ENCODE peak calls at places on chromosomes 12 and 14, in four cellular contexts. T, X, J and A are unnamed samples.

GRCh38 chr14:24310666-24311604 is at the start of gene LTB4R:
- DNase-seq in T (no peak), X (no peak), J (peak; percentile 96), A (peak; percentile 71)

GRCh38 chr12:42609605-42610004 is 20.1 kb upstream of the PRICKLE1 start:
- DNase-seq in T (no peak), X (no peak), J (no peak), A (no peak)

GRCh38 chr12:70829070-70829469 is 91.5 kb downstream of the PTPRR start:
- DNase-seq in T (no peak), X (no peak), J (no peak), A (no peak)

GRCh38 chr14:30770376-30770775 is 104.0 kb upstream of the COCH start:
- DNase-seq in T (no peak), X (no peak), J (no peak), A (no peak)

GRCh38 chr12:117857632-117858274 is 111.0 kb downstream of the KSR2 start:
- DNase-seq in T (no peak), X (peak; percentile 53), J (no peak), A (peak; percentile 47)

GRCh38 chr12:122894173-122895121 is 1.5 kb downstream of the VPS37B start:
- DNase-seq in T (no peak), X (no peak), J (no peak), A (no peak)

GRCh38 chr12:77231548-77231947 is 166.2 kb upstream of the E2F7 start:
- DNase-seq in T (peak; percentile 74), X (no peak), J (no peak), A (peak; percentile 93)

GRCh38 chr12:70619471-70620152 is 17.6 kb downstream of the PTPRB start:
- DNase-seq in T (peak; percentile 35), X (no peak), J (no peak), A (peak; percentile 7)

GRCh38 chr14:89615421-89615820 is 198.4 kb upstream of the FOXN3 start:
- DNase-seq in T (no peak), X (no peak), J (no peak), A (no peak)

GRCh38 chr12:68803948-68804653 is 3.9 kb upstream of the MDM2 start:
- DNase-seq in T (no peak), X (no peak), J (no peak), A (no peak)

GRCh38 chr14:68466491-68466977 is 326.3 kb downstream of the ZFP36L1 start:
- DNase-seq in T (peak; percentile 72), X (no peak), J (no peak), A (peak; percentile 97)

GRCh38 chr12:114269153-114269552 is 136.8 kb downstream of the TBX5 start:
- DNase-seq in T (no peak), X (no peak), J (no peak), A (no peak)

GRCh38 chr12:108484431-108484830 is 30.6 kb upstream of the FICD start:
- DNase-seq in T (no peak), X (no peak), J (no peak), A (no peak)

GRCh38 chr14:90105756-90106155 is 44.0 kb downstream of the KCNK13 start:
- DNase-seq in T (no peak), X (no peak), J (no peak), A (no peak)

GRCh38 chr12:89873745-89874144 is 165.1 kb upstream of the ATP2B1 start:
- DNase-seq in T (no peak), X (no peak), J (no peak), A (peak; percentile 20)

GRCh38 chr12:119842380-119842779 is 34.7 kb downstream of the CIT start:
- DNase-seq in T (no peak), X (no peak), J (no peak), A (no peak)

GRCh38 chr14:55927059-55927458 is 191.2 kb upstream of the PELI2 start:
- DNase-seq in T (no peak), X (peak; percentile 69), J (no peak), A (no peak)

GRCh38 chr12:28974890-28975289 is 174.2 kb upstream of the FAR2 start:
- DNase-seq in T (no peak), X (no peak), J (no peak), A (no peak)

GRCh38 chr12:25155031-25155576 is 39.9 kb downstream of the DNAI7 start:
- DNase-seq in T (no peak), X (no peak), J (no peak), A (peak; percentile 30)

GRCh38 chr14:99239661-99240092 is 32.3 kb downstream of the BCL11B start:
- DNase-seq in T (no peak), X (no peak), J (no peak), A (no peak)

GRCh38 chr12:5318874-5319273 is 113.0 kb upstream of the NTF3 start:
- DNase-seq in T (peak; percentile 71), X (no peak), J (no peak), A (peak; percentile 76)

GRCh38 chr14:94769413-94770250 is at the start of gene GSC:
- DNase-seq in T (no peak), X (peak; percentile 44), J (peak; percentile 62), A (peak; percentile 63)

GRCh38 chr12:464484-465267 is 4.9 kb downstream of the B4GALNT3 start:
- DNase-seq in T (no peak), X (no peak), J (no peak), A (no peak)

GRCh38 chr12:5227722-5228274 is 184.1 kb downstream of the KCNA5 start:
- DNase-seq in T (no peak), X (no peak), J (no peak), A (no peak)

GRCh38 chr12:6769003-6769389 is 2.8 kb downstream of the PTMS start:
- DNase-seq in T (no peak), X (peak; percentile 63), J (no peak), A (peak; percentile 47)

GRCh38 chr12:122749569-122750332 is 2.9 kb upstream of the DENR start:
- DNase-seq in T (no peak), X (no peak), J (no peak), A (no peak)

GRCh38 chr14:83969998-83970397 is 1559.9 kb upstream of the FLRT2 start:
- DNase-seq in T (no peak), X (no peak), J (no peak), A (no peak)

GRCh38 chr12:118972982-118973381 is 8.4 kb upstream of the SRRM4 start:
- DNase-seq in T (no peak), X (no peak), J (no peak), A (no peak)

GRCh38 chr12:132341318-132342050 is 12.1 kb upstream of the GALNT9 start:
- DNase-seq in T (no peak), X (no peak), J (no peak), A (no peak)

GRCh38 chr12:79020106-79020505 is 155.5 kb downstream of the SYT1 start:
- DNase-seq in T (no peak), X (no peak), J (no peak), A (no peak)

GRCh38 chr12:87150969-87151662 is 878.1 kb downstream of the C12orf50 start:
- DNase-seq in T (no peak), X (no peak), J (peak; percentile 13), A (no peak)

GRCh38 chr12:108312885-108313203 is 26.3 kb downstream of the CMKLR1 start:
- DNase-seq in T (no peak), X (no peak), J (no peak), A (peak; percentile 39)

GRCh38 chr12:75721790-75722189 is 210.4 kb upstream of the KRR1 start:
- DNase-seq in T (no peak), X (no peak), J (no peak), A (no peak)

GRCh38 chr14:102140750-102141145 is 1.1 kb downstream of the WDR20 start:
- DNase-seq in T (no peak), X (no peak), J (no peak), A (peak; percentile 6)

GRCh38 chr12:47164730-47165439 is 85.1 kb upstream of the AMIGO2 start:
- DNase-seq in T (peak; percentile 74), X (no peak), J (no peak), A (peak; percentile 96)

GRCh38 chr14:38079268-38079667 is 128.4 kb upstream of the SSTR1 start:
- DNase-seq in T (peak; percentile 50), X (no peak), J (no peak), A (peak; percentile 64)

GRCh38 chr14:76050797-76051392 is 65.3 kb downstream of the IFT43 start:
- DNase-seq in T (peak; percentile 38), X (peak; percentile 80), J (no peak), A (peak; percentile 66)

GRCh38 chr12:62403031-62403430 is 63.6 kb upstream of the MON2 start:
- DNase-seq in T (no peak), X (no peak), J (no peak), A (no peak)

GRCh38 chr12:124588689-124589318 is 21.4 kb upstream of the NCOR2 start:
- DNase-seq in T (no peak), X (no peak), J (no peak), A (peak; percentile 70)

GRCh38 chr12:80411787-80412186 is 32.2 kb upstream of the PTPRQ start:
- DNase-seq in T (no peak), X (no peak), J (no peak), A (no peak)

GRCh38 chr12:80412343-80412953 is 31.6 kb upstream of the PTPRQ start:
- DNase-seq in T (peak; percentile 23), X (no peak), J (no peak), A (peak; percentile 62)

GRCh38 chr12:80413462-80413861 is 30.6 kb upstream of the PTPRQ start:
- DNase-seq in T (no peak), X (no peak), J (no peak), A (no peak)
- TF ChIP-seq CTCF in T (no peak), X (no peak), J (no peak), A (no peak)

GRCh38 chr12:48980953-48981756 is 3.0 kb downstream of the WNT1 start:
- DNase-seq in T (no peak), X (no peak), J (no peak), A (no peak)
- TF ChIP-seq CTCF in T (peak; percentile 12), X (no peak), J (peak; percentile 23), A (no peak)

GRCh38 chr12:130281157-130281799 is 56.4 kb upstream of the PIWIL1 start:
- DNase-seq in T (no peak), X (peak; percentile 63), J (no peak), A (peak; percentile 11)
- TF ChIP-seq CTCF in T (peak; percentile 35), X (peak; percentile 82), J (peak; percentile 53), A (peak; percentile 77)

GRCh38 chr12:104958009-104958945 is at the start of gene SLC41A2:
- DNase-seq in T (peak; percentile 55), X (peak; percentile 64), J (peak; percentile 94), A (peak; percentile 89)
- TF ChIP-seq CTCF in T (no peak), X (peak; percentile 49), J (peak; percentile 44), A (no peak)

GRCh38 chr14:105198588-105198987 is 17.5 kb upstream of the NUDT14 start:
- DNase-seq in T (no peak), X (no peak), J (no peak), A (no peak)
- TF ChIP-seq CTCF in T (no peak), X (peak; percentile 43), J (no peak), A (no peak)